ENCODE peak calls at places on chromosomes 13 and 19, in ten cellular contexts. One of them, this sample, is unnamed.

GRCh38 chr13:29936051-29936813 is 85.8 kb upstream of the UBL3 start:
- ATAC-seq in body of pancreas: peak
- ATAC-seq in K562: no peak
- ATAC-seq in HepG2: no peak
- ATAC-seq in heart left ventricle: peak
- ATAC-seq in A549: no peak
- ATAC-seq in left lung: peak
- ATAC-seq in GM23338: peak
- ATAC-seq in upper lobe of right lung: peak
- ATAC-seq in lower lobe of right lung: peak
- ATAC-seq in this sample: no peak

GRCh38 chr13:113897161-113897560 is 33.3 kb upstream of the GAS6 start:
- ATAC-seq in body of pancreas: no peak
- ATAC-seq in K562: no peak
- ATAC-seq in HepG2: no peak
- ATAC-seq in heart left ventricle: peak
- ATAC-seq in A549: no peak
- ATAC-seq in left lung: peak
- ATAC-seq in GM23338: no peak
- ATAC-seq in upper lobe of right lung: peak
- ATAC-seq in lower lobe of right lung: peak
- ATAC-seq in this sample: peak

GRCh38 chr13:111361046-111361872 is 40.8 kb downstream of the TEX29 start:
- ATAC-seq in body of pancreas: no peak
- ATAC-seq in K562: no peak
- ATAC-seq in HepG2: no peak
- ATAC-seq in heart left ventricle: no peak
- ATAC-seq in A549: no peak
- ATAC-seq in left lung: no peak
- ATAC-seq in GM23338: no peak
- ATAC-seq in upper lobe of right lung: no peak
- ATAC-seq in lower lobe of right lung: peak
- ATAC-seq in this sample: no peak

GRCh38 chr19:55212447-55212846 is 3.1 kb upstream of the PTPRH start:
- ATAC-seq in body of pancreas: no peak
- ATAC-seq in K562: peak
- ATAC-seq in HepG2: peak
- ATAC-seq in heart left ventricle: no peak
- ATAC-seq in A549: no peak
- ATAC-seq in left lung: no peak
- ATAC-seq in GM23338: no peak
- ATAC-seq in upper lobe of right lung: peak
- ATAC-seq in lower lobe of right lung: peak
- ATAC-seq in this sample: no peak

GRCh38 chr13:39401091-39401647 is 201.8 kb downstream of the LHFPL6 start:
- ATAC-seq in body of pancreas: no peak
- ATAC-seq in K562: no peak
- ATAC-seq in HepG2: no peak
- ATAC-seq in heart left ventricle: no peak
- ATAC-seq in A549: no peak
- ATAC-seq in left lung: no peak
- ATAC-seq in GM23338: no peak
- ATAC-seq in upper lobe of right lung: no peak
- ATAC-seq in lower lobe of right lung: no peak
- ATAC-seq in this sample: no peak

GRCh38 chr13:27442071-27442647 is 8.2 kb downstream of the MTIF3 start:
- ATAC-seq in body of pancreas: no peak
- ATAC-seq in K562: no peak
- ATAC-seq in HepG2: no peak
- ATAC-seq in heart left ventricle: no peak
- ATAC-seq in A549: no peak
- ATAC-seq in left lung: no peak
- ATAC-seq in GM23338: peak
- ATAC-seq in upper lobe of right lung: peak
- ATAC-seq in lower lobe of right lung: no peak
- ATAC-seq in this sample: no peak

GRCh38 chr13:108195861-108196260 is 19.5 kb downstream of the LIG4 start:
- ATAC-seq in body of pancreas: no peak
- ATAC-seq in K562: no peak
- ATAC-seq in HepG2: no peak
- ATAC-seq in heart left ventricle: no peak
- ATAC-seq in A549: no peak
- ATAC-seq in left lung: no peak
- ATAC-seq in GM23338: no peak
- ATAC-seq in upper lobe of right lung: no peak
- ATAC-seq in lower lobe of right lung: no peak
- ATAC-seq in this sample: no peak

GRCh38 chr19:18500376-18500775 is 21.5 kb downstream of the ELL start:
- ATAC-seq in body of pancreas: no peak
- ATAC-seq in K562: no peak
- ATAC-seq in HepG2: no peak
- ATAC-seq in heart left ventricle: peak
- ATAC-seq in A549: no peak
- ATAC-seq in left lung: no peak
- ATAC-seq in GM23338: no peak
- ATAC-seq in upper lobe of right lung: no peak
- ATAC-seq in lower lobe of right lung: no peak
- ATAC-seq in this sample: no peak

GRCh38 chr13:56039992-56040391 is 1100.7 kb upstream of the PRR20A start:
- ATAC-seq in body of pancreas: no peak
- ATAC-seq in K562: no peak
- ATAC-seq in HepG2: no peak
- ATAC-seq in heart left ventricle: no peak
- ATAC-seq in A549: no peak
- ATAC-seq in left lung: no peak
- ATAC-seq in GM23338: no peak
- ATAC-seq in upper lobe of right lung: no peak
- ATAC-seq in lower lobe of right lung: no peak
- ATAC-seq in this sample: no peak

GRCh38 chr13:111230385-111230930 is 90.0 kb upstream of the TEX29 start:
- ATAC-seq in body of pancreas: no peak
- ATAC-seq in K562: no peak
- ATAC-seq in HepG2: no peak
- ATAC-seq in heart left ventricle: peak
- ATAC-seq in A549: no peak
- ATAC-seq in left lung: no peak
- ATAC-seq in GM23338: no peak
- ATAC-seq in upper lobe of right lung: no peak
- ATAC-seq in lower lobe of right lung: no peak
- ATAC-seq in this sample: no peak

GRCh38 chr13:20369886-20370361 is 137.8 kb upstream of the GJB6 start:
- ATAC-seq in body of pancreas: no peak
- ATAC-seq in K562: no peak
- ATAC-seq in HepG2: no peak
- ATAC-seq in heart left ventricle: no peak
- ATAC-seq in A549: no peak
- ATAC-seq in left lung: no peak
- ATAC-seq in GM23338: no peak
- ATAC-seq in upper lobe of right lung: no peak
- ATAC-seq in lower lobe of right lung: no peak
- ATAC-seq in this sample: no peak

GRCh38 chr13:80036845-80037504 is 304.0 kb downstream of the SPRY2 start:
- ATAC-seq in body of pancreas: no peak
- ATAC-seq in K562: no peak
- ATAC-seq in HepG2: no peak
- ATAC-seq in heart left ventricle: peak
- ATAC-seq in A549: no peak
- ATAC-seq in left lung: peak
- ATAC-seq in GM23338: no peak
- ATAC-seq in upper lobe of right lung: peak
- ATAC-seq in lower lobe of right lung: peak
- ATAC-seq in this sample: no peak

GRCh38 chr19:6378498-6378897 is 2.8 kb upstream of the PSPN start:
- ATAC-seq in body of pancreas: no peak
- ATAC-seq in K562: no peak
- ATAC-seq in HepG2: no peak
- ATAC-seq in heart left ventricle: no peak
- ATAC-seq in A549: no peak
- ATAC-seq in left lung: no peak
- ATAC-seq in GM23338: no peak
- ATAC-seq in upper lobe of right lung: no peak
- ATAC-seq in lower lobe of right lung: no peak
- ATAC-seq in this sample: no peak
- H3K27ac ChIP-seq in body of pancreas: no peak
- H3K27ac ChIP-seq in K562: no peak
- H3K27ac ChIP-seq in HepG2: no peak
- H3K27ac ChIP-seq in heart left ventricle: no peak
- H3K27ac ChIP-seq in A549: no peak
- H3K27ac ChIP-seq in left lung: no peak
- H3K27ac ChIP-seq in GM23338: peak
- H3K27ac ChIP-seq in upper lobe of right lung: no peak
- H3K27ac ChIP-seq in lower lobe of right lung: no peak
- H3K27ac ChIP-seq in this sample: peak

GRCh38 chr13:51249254-51249653 is 27.1 kb downstream of the FAM124A start:
- ATAC-seq in body of pancreas: no peak
- ATAC-seq in K562: no peak
- ATAC-seq in HepG2: no peak
- ATAC-seq in heart left ventricle: no peak
- ATAC-seq in A549: no peak
- ATAC-seq in left lung: peak
- ATAC-seq in GM23338: no peak
- ATAC-seq in upper lobe of right lung: no peak
- ATAC-seq in lower lobe of right lung: no peak
- ATAC-seq in this sample: no peak

GRCh38 chr13:51246411-51247298 is 24.5 kb downstream of the FAM124A start:
- ATAC-seq in body of pancreas: peak
- ATAC-seq in K562: no peak
- ATAC-seq in HepG2: no peak
- ATAC-seq in heart left ventricle: peak
- ATAC-seq in A549: no peak
- ATAC-seq in left lung: peak
- ATAC-seq in GM23338: no peak
- ATAC-seq in upper lobe of right lung: peak
- ATAC-seq in lower lobe of right lung: peak
- ATAC-seq in this sample: peak

GRCh38 chr13:51251480-51251879 is 29.3 kb downstream of the FAM124A start:
- ATAC-seq in body of pancreas: no peak
- ATAC-seq in K562: no peak
- ATAC-seq in HepG2: no peak
- ATAC-seq in heart left ventricle: no peak
- ATAC-seq in A549: no peak
- ATAC-seq in left lung: no peak
- ATAC-seq in GM23338: no peak
- ATAC-seq in upper lobe of right lung: no peak
- ATAC-seq in lower lobe of right lung: no peak
- ATAC-seq in this sample: no peak

GRCh38 chr13:51252954-51253531 is 30.8 kb downstream of the FAM124A start:
- ATAC-seq in body of pancreas: peak
- ATAC-seq in K562: no peak
- ATAC-seq in HepG2: no peak
- ATAC-seq in heart left ventricle: peak
- ATAC-seq in A549: no peak
- ATAC-seq in left lung: no peak
- ATAC-seq in GM23338: no peak
- ATAC-seq in upper lobe of right lung: no peak
- ATAC-seq in lower lobe of right lung: no peak
- ATAC-seq in this sample: no peak

DNA sequence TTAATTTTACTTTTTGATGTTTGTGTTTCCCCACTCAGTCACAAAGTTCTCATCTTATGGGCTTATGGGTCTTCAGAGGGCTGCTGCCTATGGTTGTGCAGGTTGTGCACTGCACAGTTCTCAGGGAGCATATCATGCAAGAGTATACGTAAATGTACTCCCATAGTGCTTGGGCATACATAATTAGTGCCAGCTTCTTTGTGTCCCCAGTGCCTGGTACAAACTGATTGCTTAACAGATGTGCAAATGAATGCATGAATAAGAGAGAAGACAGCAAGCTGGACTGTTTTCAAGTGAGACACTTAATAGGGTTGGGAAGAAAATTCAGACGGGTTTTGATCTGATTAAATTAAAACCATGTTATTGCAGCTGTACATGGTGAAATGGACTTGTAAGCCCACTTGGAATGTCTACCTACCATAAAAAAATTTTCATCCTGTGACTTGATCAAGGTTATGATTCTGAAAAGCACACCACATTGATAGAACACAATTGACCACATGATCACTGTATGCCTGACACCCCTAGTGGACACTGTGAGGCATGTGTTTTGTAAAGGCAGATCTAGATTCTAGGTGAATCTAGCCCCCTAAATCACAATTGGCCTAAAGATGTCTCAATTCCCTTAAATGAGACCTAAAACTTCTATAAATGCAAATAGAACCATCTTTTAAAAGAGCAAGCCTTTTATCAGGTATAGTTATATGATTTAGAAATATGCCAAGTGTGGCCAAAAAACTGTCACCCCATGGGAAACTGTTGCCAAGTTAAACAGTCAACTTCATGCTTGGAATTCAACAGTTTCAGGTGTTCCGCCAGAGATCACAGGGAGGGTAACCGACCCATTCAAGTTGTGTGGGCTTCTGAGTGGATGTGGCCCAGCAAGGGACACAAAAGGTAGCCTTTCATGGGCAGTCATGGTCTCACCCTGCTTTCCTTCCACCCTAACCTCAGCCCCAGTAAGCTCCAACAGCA is 27.9 kb downstream of the FAM124A start:
- ATAC-seq in body of pancreas: peak
- ATAC-seq in K562: peak
- ATAC-seq in HepG2: peak
- ATAC-seq in heart left ventricle: no peak
- ATAC-seq in A549: no peak
- ATAC-seq in left lung: no peak
- ATAC-seq in GM23338: peak
- ATAC-seq in upper lobe of right lung: peak
- ATAC-seq in lower lobe of right lung: no peak
- ATAC-seq in this sample: no peak
- TF ChIP-seq CTCF in body of pancreas: peak
- TF ChIP-seq CTCF in K562: no peak
- TF ChIP-seq CTCF in HepG2: no peak
- TF ChIP-seq CTCF in heart left ventricle: peak
- TF ChIP-seq CTCF in A549: peak
- TF ChIP-seq CTCF in left lung: no peak
- TF ChIP-seq CTCF in GM23338: peak
- TF ChIP-seq CTCF in upper lobe of right lung: peak
- TF ChIP-seq CTCF in lower lobe of right lung: peak
- TF ChIP-seq CTCF in this sample: peak

DNA sequence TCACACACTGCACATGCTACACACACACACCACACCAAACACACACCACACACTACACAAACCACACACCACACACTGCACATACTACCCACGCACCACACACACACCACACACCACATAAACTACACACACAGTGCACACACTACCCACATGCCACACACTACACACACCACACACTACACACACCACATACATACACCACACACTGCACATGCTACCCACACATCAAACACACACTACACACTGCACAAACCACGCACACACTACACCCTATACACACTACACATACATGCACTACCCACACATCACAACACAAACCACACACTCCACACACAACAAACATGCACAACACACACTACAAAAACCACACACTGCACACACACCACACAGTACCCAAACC is 6.0 kb downstream of the MAG start:
- ATAC-seq in body of pancreas: no peak
- ATAC-seq in K562: no peak
- ATAC-seq in HepG2: no peak
- ATAC-seq in heart left ventricle: no peak
- ATAC-seq in A549: no peak
- ATAC-seq in left lung: no peak
- ATAC-seq in GM23338: no peak
- ATAC-seq in upper lobe of right lung: no peak
- ATAC-seq in lower lobe of right lung: no peak
- ATAC-seq in this sample: no peak
- H3K4me3 ChIP-seq in body of pancreas: no peak
- H3K4me3 ChIP-seq in K562: no peak
- H3K4me3 ChIP-seq in HepG2: no peak
- H3K4me3 ChIP-seq in heart left ventricle: no peak
- H3K4me3 ChIP-seq in A549: no peak
- H3K4me3 ChIP-seq in left lung: no peak
- H3K4me3 ChIP-seq in GM23338: no peak
- H3K4me3 ChIP-seq in upper lobe of right lung: no peak
- H3K4me3 ChIP-seq in lower lobe of right lung: no peak
- H3K4me3 ChIP-seq in this sample: no peak

GRCh38 chr13:60463787-60464186 is 66.8 kb downstream of the TDRD3 start:
- ATAC-seq in body of pancreas: no peak
- ATAC-seq in K562: no peak
- ATAC-seq in HepG2: no peak
- ATAC-seq in heart left ventricle: no peak
- ATAC-seq in A549: no peak
- ATAC-seq in left lung: no peak
- ATAC-seq in GM23338: no peak
- ATAC-seq in upper lobe of right lung: no peak
- ATAC-seq in lower lobe of right lung: no peak
- ATAC-seq in this sample: no peak
- H3K27ac ChIP-seq in body of pancreas: no peak
- H3K27ac ChIP-seq in K562: no peak
- H3K27ac ChIP-seq in HepG2: no peak
- H3K27ac ChIP-seq in heart left ventricle: no peak
- H3K27ac ChIP-seq in A549: no peak
- H3K27ac ChIP-seq in left lung: no peak
- H3K27ac ChIP-seq in GM23338: no peak
- H3K27ac ChIP-seq in upper lobe of right lung: no peak
- H3K27ac ChIP-seq in lower lobe of right lung: no peak
- H3K27ac ChIP-seq in this sample: no peak

This sample was measured in gastroesophageal sphincter.